ENCODE peak calls at places on chromosomes 1 and 21, in nine cellular contexts. J, Q, D, F, T, U, S, L and X are unnamed samples.

GRCh38 chr21:30838536-30838935 is 9.0 kb upstream of the KRTAP7-1 start:
- DNase-seq in J (no peak), Q (no peak), D (no peak), F (no peak), T (no peak), U (no peak), S (no peak), L (no peak), X (no peak)

GRCh38 chr1:213162338-213162737 is 111.3 kb downstream of the RPS6KC1 start:
- DNase-seq in J (no peak), Q (peak), D (peak), F (peak), T (no peak), U (no peak), S (peak), L (peak), X (peak)

GRCh38 chr1:93453911-93454310 is 6.0 kb downstream of the FNBP1L start:
- DNase-seq in J (peak), Q (no peak), D (no peak), F (no peak), T (no peak), U (no peak), S (no peak), L (no peak), X (no peak)

GRCh38 chr1:212485895-212486590 is 53.3 kb downstream of the NENF start:
- DNase-seq in J (peak), Q (peak), D (peak), F (no peak), T (peak), U (peak), S (peak), L (peak), X (peak)

GRCh38 chr1:168865850-168866620 is 137.0 kb upstream of the DPT start:
- DNase-seq in J (no peak), Q (no peak), D (no peak), F (no peak), T (no peak), U (no peak), S (no peak), L (no peak), X (no peak)

GRCh38 chr1:19336543-19336942 is 24.4 kb downstream of the SLC66A1 start:
- DNase-seq in J (no peak), Q (no peak), D (peak), F (no peak), T (no peak), U (no peak), S (no peak), L (no peak), X (no peak)

GRCh38 chr1:157580179-157580827 is 17.6 kb downstream of the FCRL4 start:
- DNase-seq in J (peak), Q (peak), D (peak), F (no peak), T (peak), U (peak), S (peak), L (peak), X (peak)

GRCh38 chr1:226121049-226121586 is 58.6 kb downstream of the H3-3A start:
- DNase-seq in J (no peak), Q (no peak), D (no peak), F (no peak), T (no peak), U (no peak), S (no peak), L (no peak), X (no peak)

GRCh38 chr1:99704356-99704816 is 58.5 kb downstream of the PALMD start:
- DNase-seq in J (no peak), Q (no peak), D (no peak), F (no peak), T (no peak), U (no peak), S (no peak), L (no peak), X (no peak)

GRCh38 chr1:159408862-159409400 is 23.1 kb upstream of the OR10J4 start:
- DNase-seq in J (peak), Q (no peak), D (no peak), F (no peak), T (no peak), U (no peak), S (no peak), L (no peak), X (no peak)

GRCh38 chr1:222373831-222374603 is 173.9 kb downstream of the HHIPL2 start:
- DNase-seq in J (no peak), Q (no peak), D (no peak), F (no peak), T (no peak), U (no peak), S (no peak), L (no peak), X (no peak)

GRCh38 chr1:145707183-145707867 is at the start of gene PDZK1:
- DNase-seq in J (no peak), Q (no peak), D (no peak), F (no peak), T (no peak), U (no peak), S (no peak), L (no peak), X (no peak)

GRCh38 chr1:212600980-212601379 is 7.6 kb upstream of the ATF3 start:
- DNase-seq in J (no peak), Q (no peak), D (no peak), F (no peak), T (no peak), U (no peak), S (no peak), L (no peak), X (no peak)

GRCh38 chr1:26330276-26330675 is 12.5 kb downstream of the CD52 start:
- DNase-seq in J (no peak), Q (no peak), D (no peak), F (no peak), T (no peak), U (no peak), S (no peak), L (no peak), X (no peak)

GRCh38 chr1:161739865-161740566 is 9.6 kb upstream of the DUSP12 start:
- DNase-seq in J (no peak), Q (no peak), D (no peak), F (no peak), T (no peak), U (no peak), S (no peak), L (no peak), X (no peak)

GRCh38 chr1:174001573-174001972 is 20.6 kb downstream of the RC3H1 start:
- DNase-seq in J (no peak), Q (no peak), D (no peak), F (no peak), T (no peak), U (no peak), S (no peak), L (no peak), X (no peak)

DNA sequence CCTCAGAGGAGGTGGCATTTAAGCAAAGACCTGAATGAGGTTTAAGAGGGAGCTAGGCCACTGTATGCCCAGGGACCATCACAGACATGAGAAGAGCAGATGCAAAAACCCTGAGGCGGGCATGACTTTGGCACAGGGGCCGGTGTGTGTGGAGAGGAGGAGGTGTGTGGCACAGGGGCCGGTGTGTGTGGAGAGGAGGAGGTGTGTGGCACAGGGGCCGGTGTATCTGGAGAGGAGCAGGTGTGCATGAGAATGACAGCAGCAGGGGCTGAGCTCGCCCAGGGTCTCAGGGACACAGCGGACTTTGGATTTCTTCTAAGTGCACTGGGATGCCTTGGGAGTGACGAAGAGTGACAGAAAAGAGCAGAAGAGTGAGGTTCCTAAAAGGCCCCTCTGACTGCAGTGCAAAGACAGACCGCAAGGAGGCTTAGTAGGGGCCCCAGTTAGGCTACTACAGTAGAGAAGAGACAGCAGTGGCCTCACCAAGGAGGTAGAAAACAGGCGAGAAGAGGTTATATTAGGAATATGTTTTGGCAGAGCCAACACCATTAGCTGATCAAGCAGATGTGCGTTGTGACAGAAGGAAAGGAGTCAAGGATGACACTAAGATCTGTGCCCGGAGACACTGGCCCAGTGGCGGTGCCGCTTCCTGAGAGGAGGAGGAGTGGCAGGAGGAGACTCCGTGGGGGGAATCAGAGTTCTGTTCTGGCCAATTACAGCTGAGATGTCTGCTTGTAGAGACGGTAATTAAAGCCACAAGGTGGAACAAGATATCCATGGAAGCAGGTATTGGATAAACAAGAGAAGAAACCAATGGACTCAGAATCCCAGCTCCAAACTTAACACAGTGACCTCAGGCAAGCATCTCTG is 18.4 kb downstream of the ZBTB17 start:
- DNase-seq in J (no peak), Q (peak), D (no peak), F (no peak), T (peak), U (no peak), S (no peak), L (no peak), X (no peak)
- TF ChIP-seq CTCF in J (peak), Q (peak), D (peak), F (no peak), T (peak), U (peak), S (peak), L (no peak), X (peak)

DNA sequence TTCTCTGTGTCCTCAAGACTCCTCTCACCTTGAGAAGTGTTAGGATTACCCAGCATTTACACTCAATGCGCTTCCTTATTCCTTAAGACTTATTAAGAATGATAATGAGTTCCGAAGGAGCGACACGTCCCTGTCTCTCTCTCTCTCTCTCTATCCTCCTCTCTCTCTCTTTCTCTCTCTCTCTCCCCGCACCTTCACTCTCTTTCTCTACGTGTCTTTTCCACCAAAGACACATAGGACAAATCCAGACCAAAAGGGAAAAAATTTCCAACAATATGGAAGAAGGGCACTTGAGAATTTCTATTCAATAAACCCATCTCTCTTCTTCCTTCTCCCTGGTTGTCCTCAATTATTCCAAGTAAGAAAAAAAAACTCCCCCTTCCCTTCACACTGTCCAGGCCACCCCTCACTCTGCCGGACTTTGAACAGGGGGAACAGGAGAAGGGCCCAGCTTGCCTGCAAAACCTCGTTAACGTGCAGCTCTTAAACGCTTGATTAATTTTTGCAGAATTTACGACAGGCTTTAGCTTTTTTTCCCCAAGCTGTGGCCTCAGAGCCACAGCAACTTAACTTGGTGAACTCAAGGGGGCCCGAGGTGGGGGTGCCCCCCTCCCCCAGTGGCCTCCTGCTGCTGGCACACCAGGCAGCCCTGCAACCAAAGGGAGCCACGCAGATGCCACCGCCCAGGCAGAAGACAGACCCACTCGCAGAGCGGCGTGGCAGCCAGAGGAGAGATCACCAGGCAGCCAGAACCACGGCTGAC is 6.9 kb downstream of the CASZ1 start:
- DNase-seq in J (no peak), Q (no peak), D (no peak), F (no peak), T (no peak), U (no peak), S (no peak), L (no peak), X (no peak)
- H3K4me3 ChIP-seq in J (no peak), Q (no peak), D (no peak), F (no peak), T (no peak), U (no peak), S (no peak), L (no peak), X (no peak)

GRCh38 chr1:73998348-73998959 is 199.5 kb downstream of the LRRIQ3 start:
- DNase-seq in J (peak), Q (peak), D (peak), F (no peak), T (no peak), U (peak), S (no peak), L (peak), X (peak)
- TF ChIP-seq CTCF in J (peak), Q (peak), D (peak), F (no peak), T (no peak), U (peak), S (peak), L (peak), X (peak)

DNA sequence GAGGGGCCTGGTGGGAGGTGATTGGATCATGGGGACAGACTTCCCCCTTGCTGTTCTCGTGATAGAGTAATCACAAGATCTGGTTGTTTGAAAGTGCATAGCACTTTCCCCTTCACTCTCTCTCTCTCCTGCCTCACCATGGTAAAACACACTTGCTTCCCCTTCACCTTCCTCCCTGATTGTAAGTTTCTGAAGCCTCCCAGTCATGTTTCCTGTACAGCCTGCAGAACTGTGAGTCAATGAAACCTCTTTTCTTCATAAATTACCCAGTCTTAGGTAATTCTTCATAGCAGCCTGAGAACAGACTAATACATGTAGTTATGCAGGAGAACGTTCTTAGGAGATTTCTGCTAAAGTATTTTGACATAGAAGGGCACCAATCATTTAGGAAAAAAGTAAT is 59.9 kb upstream of the FBXO28 start:
- DNase-seq in J (peak), Q (no peak), D (no peak), F (no peak), T (no peak), U (no peak), S (no peak), L (no peak), X (no peak)
- H3K4me3 ChIP-seq in J (no peak), Q (no peak), D (no peak), F (no peak), T (no peak), U (no peak), S (no peak), L (no peak), X (no peak)

GRCh38 chr1:10891081-10891480 is 94.6 kb upstream of the CASZ1 start:
- DNase-seq in J (no peak), Q (no peak), D (no peak), F (no peak), T (no peak), U (no peak), S (no peak), L (no peak), X (no peak)

GRCh38 chr1:10888289-10888688 is 91.8 kb upstream of the CASZ1 start:
- DNase-seq in J (no peak), Q (no peak), D (no peak), F (no peak), T (no peak), U (no peak), S (no peak), L (no peak), X (no peak)

GRCh38 chr1:10890391-10891073 is 94.1 kb upstream of the CASZ1 start:
- DNase-seq in J (no peak), Q (no peak), D (no peak), F (no peak), T (no peak), U (no peak), S (no peak), L (no peak), X (no peak)

GRCh38 chr1:10889628-10890353 is 93.3 kb upstream of the CASZ1 start:
- DNase-seq in J (no peak), Q (no peak), D (no peak), F (no peak), T (no peak), U (no peak), S (no peak), L (no peak), X (no peak)

GRCh38 chr1:10888791-10889627 is 92.6 kb upstream of the CASZ1 start:
- DNase-seq in J (no peak), Q (peak), D (no peak), F (no peak), T (no peak), U (no peak), S (no peak), L (no peak), X (no peak)
- TF ChIP-seq CTCF in J (no peak), Q (no peak), D (no peak), F (no peak), T (no peak), U (no peak), S (no peak), L (no peak), X (no peak)

GRCh38 chr1:206509612-206510257 is 2.4 kb downstream of the RASSF5 start:
- DNase-seq in J (no peak), Q (no peak), D (no peak), F (no peak), T (no peak), U (no peak), S (no peak), L (no peak), X (no peak)

GRCh38 chr1:206507395-206508129 is at the start of gene RASSF5:
- DNase-seq in J (peak), Q (peak), D (peak), F (peak), T (peak), U (peak), S (peak), L (no peak), X (peak)

GRCh38 chr1:206510371-206510770 is 3.0 kb downstream of the RASSF5 start:
- DNase-seq in J (no peak), Q (no peak), D (no peak), F (no peak), T (no peak), U (no peak), S (no peak), L (no peak), X (no peak)

GRCh38 chr1:206508130-206508884 is 976 bp downstream of the RASSF5 start:
- DNase-seq in J (no peak), Q (no peak), D (no peak), F (no peak), T (no peak), U (no peak), S (no peak), L (no peak), X (no peak)

GRCh38 chr1:206508956-206509355 is 1.6 kb downstream of the RASSF5 start:
- DNase-seq in J (no peak), Q (peak), D (peak), F (no peak), T (no peak), U (no peak), S (no peak), L (peak), X (no peak)
- H3K4me3 ChIP-seq in J (no peak), Q (no peak), D (no peak), F (no peak), T (no peak), U (no peak), S (no peak), L (no peak), X (no peak)

GRCh38 chr1:33307494-33307864 is 13.4 kb downstream of the A3GALT2 start:
- DNase-seq in J (no peak), Q (no peak), D (no peak), F (no peak), T (no peak), U (no peak), S (no peak), L (no peak), X (no peak)
- TF ChIP-seq CTCF in J (no peak), Q (no peak), D (no peak), F (no peak), T (no peak), U (no peak), S (no peak), L (no peak), X (no peak)

GRCh38 chr1:203794764-203795381 is 550 bp upstream of the ZBED6 start:
- DNase-seq in J (no peak), Q (no peak), D (no peak), F (no peak), T (no peak), U (no peak), S (no peak), L (no peak), X (no peak)
- H3K4me3 ChIP-seq in J (peak), Q (peak), D (peak), F (peak), T (peak), U (peak), S (peak), L (peak), X (peak)